ENCODE peak calls at places on chromosomes 12 and 14, in five cellular contexts. One of them, this sample, is unnamed.

GRCh38 chr14:24181251-24182077 is 7.2 kb downstream of the IPO4 start:
- DNase-seq in ovary: no peak
- DNase-seq in CD8-positive, alpha-beta T cell: no peak
- DNase-seq in tibial artery: no peak
- DNase-seq in cardiac muscle cell: no peak
- DNase-seq in this sample: peak

GRCh38 chr12:91811481-91812287 is 334.0 kb downstream of the BTG1 start:
- DNase-seq in ovary: peak
- DNase-seq in CD8-positive, alpha-beta T cell: peak
- DNase-seq in tibial artery: peak
- DNase-seq in cardiac muscle cell: peak
- DNase-seq in this sample: no peak

GRCh38 chr14:79274641-79275366 is 936.5 kb downstream of the DIO2 start:
- DNase-seq in ovary: no peak
- DNase-seq in CD8-positive, alpha-beta T cell: no peak
- DNase-seq in tibial artery: no peak
- DNase-seq in cardiac muscle cell: no peak
- DNase-seq in this sample: no peak

GRCh38 chr14:22070119-22070982 is 396.7 kb upstream of the OR4E1 start:
- DNase-seq in ovary: no peak
- DNase-seq in CD8-positive, alpha-beta T cell: peak
- DNase-seq in tibial artery: no peak
- DNase-seq in cardiac muscle cell: peak
- DNase-seq in this sample: no peak

GRCh38 chr14:64841121-64841611 is 38.5 kb downstream of the SPTB start:
- DNase-seq in ovary: no peak
- DNase-seq in CD8-positive, alpha-beta T cell: no peak
- DNase-seq in tibial artery: no peak
- DNase-seq in cardiac muscle cell: peak
- DNase-seq in this sample: no peak

GRCh38 chr12:3551386-3551785 is 60.4 kb downstream of the PRMT8 start:
- DNase-seq in ovary: peak
- DNase-seq in CD8-positive, alpha-beta T cell: no peak
- DNase-seq in tibial artery: no peak
- DNase-seq in cardiac muscle cell: no peak
- DNase-seq in this sample: peak

GRCh38 chr12:64610092-64610659 is at the start of gene RASSF3:
- DNase-seq in ovary: peak
- DNase-seq in CD8-positive, alpha-beta T cell: peak
- DNase-seq in tibial artery: peak
- DNase-seq in cardiac muscle cell: peak
- DNase-seq in this sample: peak

GRCh38 chr14:23578560-23579310 is at the start of gene JPH4:
- DNase-seq in ovary: peak
- DNase-seq in CD8-positive, alpha-beta T cell: no peak
- DNase-seq in tibial artery: no peak
- DNase-seq in cardiac muscle cell: no peak
- DNase-seq in this sample: no peak

DNA sequence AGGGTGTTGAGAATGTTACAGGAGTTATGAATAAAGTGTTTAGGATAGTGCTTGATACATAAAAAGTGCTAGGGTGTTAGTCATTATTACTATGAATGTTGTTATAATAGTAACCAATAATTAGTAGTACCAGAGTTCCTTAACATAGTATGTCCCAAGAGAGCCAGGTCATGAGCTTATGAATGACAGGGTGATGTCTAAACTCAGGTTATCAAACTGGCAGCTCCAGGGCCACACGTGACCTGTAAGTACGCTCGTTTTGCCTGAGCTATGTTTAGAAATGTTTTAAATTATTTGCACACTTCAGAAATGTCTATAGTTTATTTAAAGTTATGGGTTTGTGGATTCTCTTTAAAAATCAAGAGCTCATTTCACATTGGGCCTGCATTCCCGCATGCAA is 14.1 kb upstream of the GRIP1 start:
- DNase-seq in ovary: no peak
- DNase-seq in CD8-positive, alpha-beta T cell: no peak
- DNase-seq in tibial artery: no peak
- DNase-seq in cardiac muscle cell: no peak
- DNase-seq in this sample: no peak
- H3K27ac ChIP-seq in ovary: no peak
- H3K27ac ChIP-seq in CD8-positive, alpha-beta T cell: no peak
- H3K27ac ChIP-seq in tibial artery: no peak
- H3K27ac ChIP-seq in cardiac muscle cell: peak
- H3K27ac ChIP-seq in this sample: no peak

GRCh38 chr12:75086086-75087038 is 123.3 kb downstream of the KCNC2 start:
- DNase-seq in ovary: no peak
- DNase-seq in CD8-positive, alpha-beta T cell: no peak
- DNase-seq in tibial artery: no peak
- DNase-seq in cardiac muscle cell: peak
- DNase-seq in this sample: no peak
- H3K27ac ChIP-seq in ovary: no peak
- H3K27ac ChIP-seq in CD8-positive, alpha-beta T cell: no peak
- H3K27ac ChIP-seq in tibial artery: no peak
- H3K27ac ChIP-seq in cardiac muscle cell: no peak
- H3K27ac ChIP-seq in this sample: no peak

DNA sequence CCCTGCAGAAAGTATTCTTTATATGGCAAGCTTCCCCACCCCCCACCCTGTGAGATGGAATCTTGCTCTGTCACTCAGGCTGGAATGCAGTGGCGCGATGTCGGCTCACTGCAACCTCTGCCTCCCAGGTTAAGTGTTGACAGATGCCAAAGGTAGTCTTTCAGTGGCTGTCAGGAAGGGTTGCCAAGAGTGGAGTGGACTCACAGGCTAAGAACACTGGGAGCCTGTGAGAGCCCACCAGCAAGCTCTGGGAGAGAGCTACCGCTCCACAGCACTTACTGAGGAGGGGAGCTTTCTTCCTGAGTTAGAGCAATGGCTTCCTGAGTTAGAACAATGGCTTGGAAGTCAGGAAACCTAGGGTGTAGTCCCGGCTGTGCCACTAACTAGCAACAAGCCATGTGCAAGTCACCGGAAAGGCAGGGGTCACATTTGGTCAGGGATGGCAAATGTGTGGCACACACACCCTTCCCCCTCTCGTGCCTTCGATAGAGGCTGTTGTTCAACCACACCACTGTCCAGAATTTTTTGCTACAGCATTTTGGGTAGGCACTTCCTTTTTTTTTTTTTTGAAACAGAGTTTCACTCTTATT is 2.6 kb downstream of the RNASE1 start:
- DNase-seq in ovary: no peak
- DNase-seq in CD8-positive, alpha-beta T cell: no peak
- DNase-seq in tibial artery: peak
- DNase-seq in cardiac muscle cell: peak
- DNase-seq in this sample: no peak
- H3K27ac ChIP-seq in ovary: peak
- H3K27ac ChIP-seq in CD8-positive, alpha-beta T cell: no peak
- H3K27ac ChIP-seq in tibial artery: no peak
- H3K27ac ChIP-seq in cardiac muscle cell: peak
- H3K27ac ChIP-seq in this sample: no peak

GRCh38 chr14:31966896-31967668 is 110.0 kb upstream of the ARHGAP5 start:
- DNase-seq in ovary: no peak
- DNase-seq in CD8-positive, alpha-beta T cell: no peak
- DNase-seq in tibial artery: no peak
- DNase-seq in cardiac muscle cell: no peak
- DNase-seq in this sample: no peak
- H3K27ac ChIP-seq in ovary: peak
- H3K27ac ChIP-seq in CD8-positive, alpha-beta T cell: no peak
- H3K27ac ChIP-seq in tibial artery: no peak
- H3K27ac ChIP-seq in cardiac muscle cell: no peak
- H3K27ac ChIP-seq in this sample: no peak

GRCh38 chr14:75456069-75457023 is 28.5 kb downstream of the JDP2 start:
- DNase-seq in ovary: no peak
- DNase-seq in CD8-positive, alpha-beta T cell: no peak
- DNase-seq in tibial artery: no peak
- DNase-seq in cardiac muscle cell: no peak
- DNase-seq in this sample: no peak

GRCh38 chr14:75453817-75454434 is 26.1 kb downstream of the JDP2 start:
- DNase-seq in ovary: no peak
- DNase-seq in CD8-positive, alpha-beta T cell: no peak
- DNase-seq in tibial artery: no peak
- DNase-seq in cardiac muscle cell: no peak
- DNase-seq in this sample: no peak

GRCh38 chr14:75452900-75453816 is 25.3 kb downstream of the JDP2 start:
- DNase-seq in ovary: peak
- DNase-seq in CD8-positive, alpha-beta T cell: no peak
- DNase-seq in tibial artery: peak
- DNase-seq in cardiac muscle cell: peak
- DNase-seq in this sample: peak

GRCh38 chr14:75457024-75457390 is 29.2 kb downstream of the JDP2 start:
- DNase-seq in ovary: no peak
- DNase-seq in CD8-positive, alpha-beta T cell: no peak
- DNase-seq in tibial artery: no peak
- DNase-seq in cardiac muscle cell: no peak
- DNase-seq in this sample: no peak

DNA sequence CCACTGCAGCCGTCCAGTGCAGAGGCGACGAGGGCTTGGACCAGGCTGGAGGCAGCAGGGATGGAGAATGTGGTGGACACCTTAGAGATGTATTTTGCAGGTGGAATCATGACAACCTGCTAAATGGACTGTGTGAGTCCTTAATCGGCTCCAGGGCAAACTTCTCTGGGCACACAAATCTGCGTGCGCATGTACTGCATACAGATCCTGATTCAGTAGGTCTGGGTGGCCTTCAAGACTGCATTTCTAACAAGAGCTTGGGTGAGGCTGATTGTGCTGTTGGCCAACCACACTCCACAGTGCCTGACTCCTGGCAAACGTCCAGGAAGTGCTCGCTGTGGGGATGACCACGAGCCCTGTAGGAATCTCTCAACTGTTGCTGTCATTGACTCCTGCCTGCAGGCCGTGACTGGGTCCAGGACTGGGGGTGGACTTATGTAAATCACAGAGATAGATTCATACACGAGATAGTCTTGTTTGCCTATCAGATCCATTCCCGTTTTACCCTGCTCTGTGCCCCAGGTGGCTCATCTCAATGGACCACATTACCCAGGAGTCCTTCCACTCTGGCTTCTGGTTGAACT is 27.2 kb downstream of the JDP2 start:
- DNase-seq in ovary: peak
- DNase-seq in CD8-positive, alpha-beta T cell: no peak
- DNase-seq in tibial artery: peak
- DNase-seq in cardiac muscle cell: peak
- DNase-seq in this sample: no peak
- H3K27ac ChIP-seq in ovary: peak
- H3K27ac ChIP-seq in CD8-positive, alpha-beta T cell: no peak
- H3K27ac ChIP-seq in tibial artery: no peak
- H3K27ac ChIP-seq in cardiac muscle cell: no peak
- H3K27ac ChIP-seq in this sample: no peak